ENCODE peak calls at places on chromosomes 12 and 14, in eight cellular contexts. B, P, M, R, K, O, S and F are unnamed samples.

GRCh38 chr14:79476552-79476951 is 734.8 kb downstream of the DIO2 start:
- DNase-seq in B (no peak), P (no peak), M (no peak), R (no peak), K (no peak), O (no peak), S (no peak), F (no peak)

GRCh38 chr12:26853303-26854027 is 20.5 kb upstream of the ITPR2 start:
- DNase-seq in B (no peak), P (peak; percentile 75), M (peak; percentile 14), R (peak; percentile 50), K (peak; percentile 47), O (peak; percentile 9), S (peak; percentile 75), F (peak; percentile 48)

GRCh38 chr14:21308132-21308478 is 28.2 kb downstream of the RPGRIP1 start:
- DNase-seq in B (no peak), P (no peak), M (no peak), R (no peak), K (no peak), O (no peak), S (no peak), F (no peak)

GRCh38 chr12:10457760-10458159 is 4.6 kb upstream of the KLRC1 start:
- DNase-seq in B (no peak), P (no peak), M (no peak), R (no peak), K (no peak), O (no peak), S (no peak), F (no peak)

GRCh38 chr12:120230326-120230973 is 29.5 kb upstream of the RPLP0 start:
- DNase-seq in B (no peak), P (no peak), M (no peak), R (peak; percentile 93), K (no peak), O (no peak), S (peak; percentile 96), F (peak; percentile 96)

GRCh38 chr14:52589646-52590045 is 37.0 kb downstream of the GPR137C start:
- DNase-seq in B (no peak), P (no peak), M (no peak), R (no peak), K (no peak), O (no peak), S (no peak), F (peak; percentile 24)

GRCh38 chr14:64708148-64709004 is 4.2 kb downstream of the PLEKHG3 start:
- DNase-seq in B (peak; percentile 83), P (no peak), M (no peak), R (no peak), K (no peak), O (no peak), S (no peak), F (peak; percentile 74)

GRCh38 chr12:62537544-62537943 is 70.9 kb downstream of the MON2 start:
- DNase-seq in B (peak; percentile 75), P (no peak), M (no peak), R (peak; percentile 63), K (no peak), O (no peak), S (peak; percentile 97), F (peak; percentile 84)

GRCh38 chr12:132719141-132719953 is 8.7 kb downstream of the PGAM5 start:
- DNase-seq in B (no peak), P (no peak), M (no peak), R (no peak), K (no peak), O (no peak), S (no peak), F (no peak)

GRCh38 chr14:55446127-55446736 is 5.8 kb upstream of the TBPL2 start:
- DNase-seq in B (no peak), P (peak; percentile 61), M (no peak), R (peak; percentile 73), K (peak; percentile 37), O (no peak), S (peak; percentile 91), F (peak; percentile 74)

GRCh38 chr12:112239020-112239419 is 113.7 kb downstream of the TRAFD1 start:
- DNase-seq in B (no peak), P (no peak), M (no peak), R (no peak), K (no peak), O (no peak), S (no peak), F (no peak)

GRCh38 chr14:33081259-33081658 is 142.6 kb downstream of the NPAS3 start:
- DNase-seq in B (no peak), P (no peak), M (no peak), R (no peak), K (no peak), O (no peak), S (no peak), F (no peak)

GRCh38 chr14:105495101-105495989 is 4.3 kb downstream of the TEDC1 start:
- DNase-seq in B (peak; percentile 73), P (no peak), M (no peak), R (no peak), K (no peak), O (no peak), S (no peak), F (no peak)

GRCh38 chr12:63420206-63420644 is 248.1 kb downstream of the DPY19L2 start:
- DNase-seq in B (no peak), P (peak; percentile 38), M (no peak), R (peak; percentile 52), K (peak; percentile 24), O (no peak), S (peak; percentile 66), F (peak; percentile 52)

GRCh38 chr14:71324767-71325272 is 417.6 kb downstream of the PCNX1 start:
- DNase-seq in B (no peak), P (peak; percentile 24), M (no peak), R (no peak), K (no peak), O (no peak), S (no peak), F (no peak)

GRCh38 chr14:61218157-61218556 is 63.0 kb downstream of the TMEM30B start:
- DNase-seq in B (no peak), P (no peak), M (no peak), R (no peak), K (no peak), O (no peak), S (no peak), F (no peak)

GRCh38 chr12:114873656-114874055 is 189.7 kb upstream of the TBX3 start:
- DNase-seq in B (no peak), P (no peak), M (no peak), R (no peak), K (no peak), O (no peak), S (no peak), F (no peak)

GRCh38 chr14:93870377-93870776 is 56.8 kb upstream of the FAM181A start:
- DNase-seq in B (no peak), P (no peak), M (no peak), R (no peak), K (no peak), O (no peak), S (no peak), F (no peak)

GRCh38 chr12:49297695-49298060 is 2.7 kb downstream of the PRPH start:
- DNase-seq in B (no peak), P (no peak), M (no peak), R (no peak), K (no peak), O (no peak), S (no peak), F (no peak)

GRCh38 chr14:93901813-93902212 is 25.3 kb upstream of the FAM181A start:
- DNase-seq in B (no peak), P (no peak), M (no peak), R (no peak), K (no peak), O (no peak), S (no peak), F (no peak)

GRCh38 chr12:132488127-132489077 is 1.5 kb upstream of the FBRSL1 start:
- DNase-seq in B (no peak), P (no peak), M (no peak), R (no peak), K (no peak), O (no peak), S (no peak), F (no peak)

GRCh38 chr14:71021347-71022014 is 114.2 kb downstream of the PCNX1 start:
- DNase-seq in B (no peak), P (no peak), M (no peak), R (peak; percentile 90), K (no peak), O (no peak), S (peak; percentile 57), F (peak; percentile 84)

GRCh38 chr12:120090626-120091295 is 25.8 kb downstream of the RAB35 start:
- DNase-seq in B (no peak), P (no peak), M (no peak), R (no peak), K (no peak), O (no peak), S (no peak), F (no peak)

GRCh38 chr12:2959508-2960431 is 573 bp downstream of the TEAD4 start:
- DNase-seq in B (peak; percentile 79), P (peak; percentile 65), M (no peak), R (peak; percentile 61), K (peak; percentile 38), O (peak; percentile 28), S (peak; percentile 71), F (peak; percentile 62)

GRCh38 chr12:117819160-117819559 is 149.6 kb downstream of the KSR2 start:
- DNase-seq in B (no peak), P (no peak), M (no peak), R (no peak), K (no peak), O (no peak), S (no peak), F (no peak)

GRCh38 chr12:13183621-13184020 is 12.9 kb upstream of the EMP1 start:
- DNase-seq in B (peak; percentile 14), P (no peak), M (no peak), R (no peak), K (no peak), O (no peak), S (peak; percentile 51), F (no peak)

GRCh38 chr12:75953312-75953906 is 78.2 kb downstream of the PHLDA1 start:
- DNase-seq in B (no peak), P (no peak), M (no peak), R (peak; percentile 67), K (no peak), O (no peak), S (peak; percentile 45), F (peak; percentile 85)

GRCh38 chr14:100640481-100641273 is 53.5 kb upstream of the BEGAIN start:
- DNase-seq in B (no peak), P (peak; percentile 66), M (no peak), R (no peak), K (peak; percentile 65), O (no peak), S (no peak), F (no peak)

GRCh38 chr14:20631023-20631820 is 10.3 kb downstream of the OR6S1 start:
- DNase-seq in B (no peak), P (no peak), M (no peak), R (peak; percentile 71), K (no peak), O (no peak), S (peak; percentile 76), F (peak; percentile 65)